ENCODE peak calls at places on chromosome 14, in seven cellular contexts. R, F, E, T, S, V and A are unnamed samples.

GRCh38 chr14:54650331-54651017 is 83.5 kb downstream of the SAMD4A start:
- DNase-seq in S (peak), E (no peak), V (no peak), R (no peak), F (no peak), T (no peak), A (peak)

GRCh38 chr14:39107624-39108023 is 4.6 kb upstream of the SEC23A start:
- DNase-seq in R (no peak), F (peak), T (no peak), S (no peak), V (peak), E (no peak), A (peak)

GRCh38 chr14:34220921-34221320 is 241.1 kb downstream of the SPTSSA start:
- DNase-seq in E (no peak), S (no peak), T (no peak), F (peak), V (no peak), R (no peak), A (no peak)

GRCh38 chr14:59439256-59440015 is 25.7 kb downstream of the GPR135 start:
- DNase-seq in F (no peak), T (no peak), R (peak), S (no peak), V (no peak), E (no peak), A (no peak)

GRCh38 chr14:103372552-103373304 is 12.5 kb upstream of the MARK3 start:
- DNase-seq in F (no peak), S (no peak), R (no peak), T (no peak), V (no peak), E (no peak), A (peak)

GRCh38 chr14:51202914-51203665 is 37.0 kb upstream of the TMX1 start:
- DNase-seq in V (peak), S (no peak), E (no peak), R (no peak), F (peak), T (no peak), A (no peak)

GRCh38 chr14:105475916-105476845 is 1.6 kb downstream of the CRIP2 start:
- DNase-seq in T (peak), F (no peak), S (no peak), E (no peak), R (no peak), V (no peak), A (no peak)

GRCh38 chr14:51310453-51311074 is 70.5 kb downstream of the TMX1 start:
- DNase-seq in T (no peak), V (no peak), R (no peak), E (no peak), S (no peak), F (no peak), A (peak)

GRCh38 chr14:100851946-100852620 is 26.2 kb downstream of the MEG3 start:
- DNase-seq in F (no peak), T (no peak), R (no peak), V (no peak), S (no peak), E (no peak), A (no peak)

GRCh38 chr14:72916174-72916573 is 10.1 kb upstream of the DCAF4 start:
- DNase-seq in S (no peak), T (no peak), F (no peak), R (no peak), V (no peak), E (no peak), A (no peak)

GRCh38 chr14:72917420-72917819 is 8.8 kb upstream of the DCAF4 start:
- DNase-seq in T (no peak), S (no peak), V (no peak), R (no peak), E (no peak), F (no peak), A (no peak)

GRCh38 chr14:72924332-72924731 is 1.9 kb upstream of the DCAF4 start:
- DNase-seq in F (no peak), S (peak), V (no peak), T (peak), R (no peak), E (no peak), A (no peak)

GRCh38 chr14:72921396-72921795 is 4.9 kb upstream of the DCAF4 start:
- DNase-seq in S (no peak), V (no peak), F (no peak), E (no peak), R (no peak), T (no peak), A (no peak)

GRCh38 chr14:72920008-72920407 is 6.3 kb upstream of the DCAF4 start:
- DNase-seq in F (no peak), T (no peak), S (no peak), E (no peak), V (no peak), R (no peak), A (no peak)
- TF ChIP-seq CTCF in F (no peak), T (no peak), S (no peak), E (no peak), V (no peak), R (no peak), A (peak)

GRCh38 chr14:106686533-106686932 is 1160.2 kb downstream of the TMEM121 start:
- DNase-seq in F (no peak), V (no peak), E (no peak), R (no peak), S (no peak), T (no peak), A (no peak)

GRCh38 chr14:106679776-106680175 is 1153.4 kb downstream of the TMEM121 start:
- DNase-seq in E (no peak), T (no peak), V (no peak), R (no peak), F (no peak), S (no peak), A (no peak)

DNA sequence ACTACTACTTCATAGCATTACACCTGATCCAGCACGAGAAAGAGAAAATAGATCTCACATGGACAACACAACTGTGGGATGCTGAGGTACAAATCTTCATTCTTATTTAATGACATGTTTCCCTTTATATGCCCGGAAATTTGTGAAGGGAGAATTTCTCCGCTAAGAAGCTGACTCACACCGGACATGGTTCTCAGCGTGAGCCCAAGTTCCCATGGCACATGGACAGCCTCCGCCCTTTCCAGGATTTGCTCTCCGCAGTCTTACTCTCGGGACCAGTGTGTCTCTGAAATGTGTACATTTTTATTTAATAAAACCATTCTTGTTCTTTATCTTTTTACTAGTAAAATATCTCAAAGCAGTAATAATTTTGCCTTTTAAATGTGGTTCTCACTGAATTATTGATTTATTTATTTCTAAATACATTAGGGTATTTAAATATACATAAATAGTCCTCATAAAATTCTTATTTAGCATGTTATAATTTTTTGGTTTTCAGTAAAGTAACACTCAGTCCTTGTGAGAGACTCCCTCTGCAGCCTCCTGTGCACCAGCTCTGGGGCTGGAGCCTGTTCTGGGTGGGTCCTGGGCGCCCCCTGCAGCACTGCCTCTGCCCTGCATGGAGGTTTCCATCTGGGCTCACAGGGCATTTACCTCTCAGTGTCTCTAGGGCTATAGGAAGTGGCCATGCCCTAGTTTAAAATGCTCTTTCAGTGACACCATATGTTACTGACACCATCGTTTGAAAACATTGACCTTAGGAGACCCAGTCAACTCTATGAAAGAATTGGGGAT is 1155.0 kb downstream of the TMEM121 start:
- DNase-seq in S (no peak), V (no peak), E (no peak), F (no peak), T (no peak), R (no peak), A (no peak)
- TF ChIP-seq CTCF in S (no peak), V (peak), E (no peak), F (peak), T (no peak), R (no peak), A (no peak)

DNA sequence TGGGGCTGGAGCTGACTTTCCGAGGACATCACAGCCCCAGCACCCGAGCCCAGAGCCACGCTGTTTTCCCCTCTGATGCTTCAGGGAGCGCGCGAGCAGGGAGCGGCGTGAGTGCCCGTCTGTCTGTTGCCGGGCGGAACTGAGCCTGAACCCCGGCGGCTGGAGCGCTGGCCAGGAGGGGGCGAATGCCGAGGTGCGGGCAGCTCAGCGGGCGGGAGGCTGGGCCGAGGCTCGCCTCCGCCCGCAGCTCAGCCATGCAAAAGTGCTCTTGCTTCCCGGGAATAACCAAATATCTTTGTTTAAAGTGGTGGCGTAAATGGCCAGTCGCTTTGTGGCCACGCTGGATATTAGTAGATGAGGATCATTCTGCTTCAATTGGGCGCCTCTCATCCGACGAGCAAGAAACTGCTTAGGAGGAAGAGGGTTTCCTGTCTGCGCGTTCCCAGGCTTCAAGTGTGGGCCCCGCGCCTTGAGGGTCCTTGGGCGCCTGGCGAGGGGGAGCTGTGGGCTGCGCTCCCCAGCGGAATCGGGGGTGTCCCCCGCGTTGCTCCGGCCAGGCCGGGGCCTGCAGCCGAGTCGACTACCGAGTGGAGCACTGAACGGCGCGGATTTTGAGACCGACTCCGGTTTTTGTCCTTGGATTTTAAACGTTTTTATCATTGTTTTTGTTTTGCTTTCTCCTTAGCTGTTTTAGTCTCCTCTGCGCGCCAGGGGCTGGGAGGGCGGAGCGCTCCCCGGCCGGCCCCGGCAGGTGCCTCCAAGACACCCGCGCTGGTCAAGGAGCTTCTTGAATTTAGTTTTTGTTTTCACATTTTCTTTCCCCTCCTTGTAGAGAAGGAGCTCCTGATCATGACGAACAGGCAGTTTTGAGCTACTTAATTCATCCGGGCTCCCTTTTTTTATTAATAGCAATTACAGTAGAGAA is 831 bp upstream of the NKX2-1 start:
- DNase-seq in S (peak), V (peak), E (no peak), T (no peak), F (peak), R (no peak), A (peak)
- TF ChIP-seq CTCF in S (no peak), V (peak), E (no peak), T (peak), F (no peak), R (no peak), A (peak)

GRCh38 chr14:81669308-81669707 is 135.7 kb upstream of the SEL1L start:
- DNase-seq in E (no peak), V (no peak), T (no peak), R (no peak), S (no peak), F (no peak), A (no peak)
- TF ChIP-seq CTCF in E (no peak), V (no peak), T (no peak), R (no peak), S (no peak), F (no peak), A (no peak)

GRCh38 chr14:20989787-20990600 is at the start of gene METTL17:
- DNase-seq in V (peak), R (peak), T (peak), E (peak), F (peak), S (peak), A (peak)
- TF ChIP-seq CTCF in V (peak), R (peak), T (peak), E (no peak), F (no peak), S (no peak), A (peak)

GRCh38 chr14:23056257-23056955 is 914 bp downstream of the CDH24 start:
- DNase-seq in F (peak), R (peak), T (peak), S (peak), V (peak), E (no peak), A (peak)
- TF ChIP-seq CTCF in F (peak), R (peak), T (peak), S (peak), V (peak), E (peak), A (peak)

DNA sequence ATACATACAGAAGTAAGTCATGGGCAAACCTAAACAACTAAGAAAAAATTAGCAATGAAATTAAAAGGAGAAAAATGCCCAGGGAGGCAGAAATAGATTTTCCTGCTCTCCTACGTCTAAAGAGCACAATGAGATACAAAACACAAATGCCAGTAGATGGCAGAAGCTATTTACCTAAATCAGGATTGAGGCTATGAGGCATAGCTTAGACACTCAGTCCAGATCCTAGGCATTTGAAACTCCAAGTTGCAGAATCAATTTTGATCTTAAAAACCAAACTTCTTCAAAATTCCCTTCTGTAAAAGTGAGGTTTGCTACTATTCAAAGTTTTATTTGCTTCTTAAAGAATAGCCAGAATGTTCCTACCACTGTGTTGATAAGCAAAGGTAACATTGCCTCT is 368.6 kb downstream of the DAD1 start:
- DNase-seq in V (no peak), R (no peak), E (no peak), T (no peak), S (no peak), F (no peak), A (peak)
- TF ChIP-seq CTCF in V (no peak), R (no peak), E (no peak), T (peak), S (no peak), F (no peak), A (peak)

GRCh38 chr14:70671652-70672327 is 30.1 kb downstream of the TTC9 start:
- DNase-seq in R (no peak), E (no peak), S (no peak), F (no peak), V (no peak), T (no peak), A (no peak)

GRCh38 chr14:70680748-70681147 is 39.0 kb downstream of the TTC9 start:
- DNase-seq in R (no peak), F (no peak), S (no peak), V (no peak), T (no peak), E (no peak), A (no peak)

GRCh38 chr14:70672328-70672675 is 30.6 kb downstream of the TTC9 start:
- DNase-seq in V (no peak), F (no peak), R (no peak), S (no peak), E (no peak), T (no peak), A (no peak)

DNA sequence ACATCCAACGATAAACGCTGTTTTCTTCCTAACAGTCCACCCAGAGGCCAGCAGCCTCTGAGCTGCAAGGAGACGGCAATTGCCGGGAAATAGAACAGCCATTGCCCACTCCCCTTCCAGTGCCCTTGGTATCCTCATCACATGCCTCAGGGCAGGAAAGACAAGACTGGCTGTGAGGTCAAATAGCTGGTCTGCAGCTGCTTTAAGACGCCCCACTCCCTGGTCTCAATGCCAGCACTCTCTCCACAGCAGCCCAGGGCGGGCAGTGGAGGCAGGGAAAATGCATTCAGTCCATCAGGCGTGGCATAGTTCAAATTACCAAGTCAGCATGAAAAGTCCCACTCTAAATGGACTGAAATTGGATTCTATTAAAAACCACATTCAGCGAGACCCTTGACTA is 35.6 kb downstream of the TTC9 start:
- DNase-seq in S (no peak), R (no peak), F (no peak), E (no peak), V (no peak), T (no peak), A (no peak)
- TF ChIP-seq CTCF in S (no peak), R (no peak), F (no peak), E (no peak), V (no peak), T (no peak), A (no peak)

GRCh38 chr14:64208261-64208660 is 85.9 kb downstream of the ESR2 start:
- DNase-seq in T (no peak), F (no peak), S (no peak), V (no peak), R (no peak), E (no peak), A (no peak)
- TF ChIP-seq CTCF in T (no peak), F (no peak), S (no peak), V (no peak), R (no peak), E (no peak), A (no peak)